ENCODE peak calls at places on chromosomes 3 and 15, in four cellular contexts. One of them, this sample, is unnamed.

GRCh38 chr3:185585523-185585861 is 603 bp upstream of the SENP2 start:
- DNase-seq in activated CD4-positive, alpha-beta memory T cell treated with anti-CD3 and anti-CD28 coated beads for 36 hours: no peak
- DNase-seq in progenitor cell of endocrine pancreas: no peak
- DNase-seq in iris pigment epithelial cell: no peak
- DNase-seq in this sample: no peak

GRCh38 chr3:129599607-129600006 is 6.9 kb downstream of the PLXND1 start:
- DNase-seq in activated CD4-positive, alpha-beta memory T cell treated with anti-CD3 and anti-CD28 coated beads for 36 hours: no peak
- DNase-seq in progenitor cell of endocrine pancreas: no peak
- DNase-seq in iris pigment epithelial cell: peak
- DNase-seq in this sample: peak

GRCh38 chr3:53158700-53159414 is 2.2 kb upstream of the PRKCD start:
- DNase-seq in activated CD4-positive, alpha-beta memory T cell treated with anti-CD3 and anti-CD28 coated beads for 36 hours: no peak
- DNase-seq in progenitor cell of endocrine pancreas: no peak
- DNase-seq in iris pigment epithelial cell: no peak
- DNase-seq in this sample: no peak

GRCh38 chr3:56484525-56485024 is 16.3 kb upstream of the ERC2 start:
- DNase-seq in activated CD4-positive, alpha-beta memory T cell treated with anti-CD3 and anti-CD28 coated beads for 36 hours: no peak
- DNase-seq in progenitor cell of endocrine pancreas: no peak
- DNase-seq in iris pigment epithelial cell: no peak
- DNase-seq in this sample: no peak

GRCh38 chr15:47711654-47712053 is 5.7 kb upstream of the SEMA6D start:
- DNase-seq in activated CD4-positive, alpha-beta memory T cell treated with anti-CD3 and anti-CD28 coated beads for 36 hours: no peak
- DNase-seq in progenitor cell of endocrine pancreas: no peak
- DNase-seq in iris pigment epithelial cell: peak
- DNase-seq in this sample: peak

GRCh38 chr3:9769426-9770275 is at the start of gene CAMK1:
- DNase-seq in activated CD4-positive, alpha-beta memory T cell treated with anti-CD3 and anti-CD28 coated beads for 36 hours: peak
- DNase-seq in progenitor cell of endocrine pancreas: peak
- DNase-seq in iris pigment epithelial cell: peak
- DNase-seq in this sample: peak

GRCh38 chr3:72679540-72680198 is 168.6 kb downstream of the SHQ1 start:
- DNase-seq in activated CD4-positive, alpha-beta memory T cell treated with anti-CD3 and anti-CD28 coated beads for 36 hours: no peak
- DNase-seq in progenitor cell of endocrine pancreas: no peak
- DNase-seq in iris pigment epithelial cell: peak
- DNase-seq in this sample: peak

GRCh38 chr3:126146525-126147146 is 33.8 kb downstream of the ALDH1L1 start:
- DNase-seq in activated CD4-positive, alpha-beta memory T cell treated with anti-CD3 and anti-CD28 coated beads for 36 hours: peak
- DNase-seq in progenitor cell of endocrine pancreas: no peak
- DNase-seq in iris pigment epithelial cell: no peak
- DNase-seq in this sample: no peak

GRCh38 chr3:138468886-138469285 is 34.5 kb downstream of the ESYT3 start:
- DNase-seq in activated CD4-positive, alpha-beta memory T cell treated with anti-CD3 and anti-CD28 coated beads for 36 hours: no peak
- DNase-seq in progenitor cell of endocrine pancreas: no peak
- DNase-seq in iris pigment epithelial cell: peak
- DNase-seq in this sample: peak

GRCh38 chr3:69566256-69566655 is 173.0 kb upstream of the MITF start:
- DNase-seq in activated CD4-positive, alpha-beta memory T cell treated with anti-CD3 and anti-CD28 coated beads for 36 hours: no peak
- DNase-seq in progenitor cell of endocrine pancreas: no peak
- DNase-seq in iris pigment epithelial cell: no peak
- DNase-seq in this sample: no peak

GRCh38 chr15:41417418-41417811 is 520 bp downstream of the RTF1 start:
- DNase-seq in activated CD4-positive, alpha-beta memory T cell treated with anti-CD3 and anti-CD28 coated beads for 36 hours: peak
- DNase-seq in progenitor cell of endocrine pancreas: peak
- DNase-seq in iris pigment epithelial cell: peak
- DNase-seq in this sample: peak

GRCh38 chr3:48157215-48157840 is 30.9 kb downstream of the CDC25A start:
- DNase-seq in activated CD4-positive, alpha-beta memory T cell treated with anti-CD3 and anti-CD28 coated beads for 36 hours: no peak
- DNase-seq in progenitor cell of endocrine pancreas: no peak
- DNase-seq in iris pigment epithelial cell: peak
- DNase-seq in this sample: no peak

GRCh38 chr3:10419637-10420232 is 85.7 kb downstream of the ATP2B2 start:
- DNase-seq in activated CD4-positive, alpha-beta memory T cell treated with anti-CD3 and anti-CD28 coated beads for 36 hours: peak
- DNase-seq in progenitor cell of endocrine pancreas: no peak
- DNase-seq in iris pigment epithelial cell: no peak
- DNase-seq in this sample: no peak

GRCh38 chr3:184154909-184155643 is at the start of gene DVL3:
- DNase-seq in activated CD4-positive, alpha-beta memory T cell treated with anti-CD3 and anti-CD28 coated beads for 36 hours: peak
- DNase-seq in progenitor cell of endocrine pancreas: peak
- DNase-seq in iris pigment epithelial cell: peak
- DNase-seq in this sample: peak

GRCh38 chr15:89088605-89089315 is 504 bp downstream of the ABHD2 start:
- DNase-seq in activated CD4-positive, alpha-beta memory T cell treated with anti-CD3 and anti-CD28 coated beads for 36 hours: peak
- DNase-seq in progenitor cell of endocrine pancreas: peak
- DNase-seq in iris pigment epithelial cell: no peak
- DNase-seq in this sample: no peak

GRCh38 chr3:10232138-10232537 is 16.1 kb upstream of the TATDN2 start:
- DNase-seq in activated CD4-positive, alpha-beta memory T cell treated with anti-CD3 and anti-CD28 coated beads for 36 hours: no peak
- DNase-seq in progenitor cell of endocrine pancreas: no peak
- DNase-seq in iris pigment epithelial cell: no peak
- DNase-seq in this sample: no peak

GRCh38 chr3:187968883-187969580 is 184.9 kb upstream of the LPP start:
- DNase-seq in activated CD4-positive, alpha-beta memory T cell treated with anti-CD3 and anti-CD28 coated beads for 36 hours: no peak
- DNase-seq in progenitor cell of endocrine pancreas: no peak
- DNase-seq in iris pigment epithelial cell: peak
- DNase-seq in this sample: peak

GRCh38 chr3:11668243-11669232 is 24.8 kb upstream of the VGLL4 start:
- DNase-seq in activated CD4-positive, alpha-beta memory T cell treated with anti-CD3 and anti-CD28 coated beads for 36 hours: no peak
- DNase-seq in progenitor cell of endocrine pancreas: no peak
- DNase-seq in iris pigment epithelial cell: peak
- DNase-seq in this sample: peak

GRCh38 chr3:165464736-165465135 is 268.6 kb upstream of the SLITRK3 start:
- DNase-seq in activated CD4-positive, alpha-beta memory T cell treated with anti-CD3 and anti-CD28 coated beads for 36 hours: no peak
- DNase-seq in progenitor cell of endocrine pancreas: no peak
- DNase-seq in iris pigment epithelial cell: peak
- DNase-seq in this sample: peak

GRCh38 chr3:46894256-46894655 is 16.7 kb downstream of the PTH1R start:
- DNase-seq in activated CD4-positive, alpha-beta memory T cell treated with anti-CD3 and anti-CD28 coated beads for 36 hours: no peak
- DNase-seq in progenitor cell of endocrine pancreas: no peak
- DNase-seq in iris pigment epithelial cell: no peak
- DNase-seq in this sample: no peak

GRCh38 chr15:77499087-77499765 is 78.5 kb downstream of the HMG20A start:
- DNase-seq in activated CD4-positive, alpha-beta memory T cell treated with anti-CD3 and anti-CD28 coated beads for 36 hours: no peak
- DNase-seq in progenitor cell of endocrine pancreas: no peak
- DNase-seq in iris pigment epithelial cell: no peak
- DNase-seq in this sample: peak

GRCh38 chr3:115040673-115041286 is 106.3 kb downstream of the ZBTB20 start:
- DNase-seq in activated CD4-positive, alpha-beta memory T cell treated with anti-CD3 and anti-CD28 coated beads for 36 hours: peak
- DNase-seq in progenitor cell of endocrine pancreas: no peak
- DNase-seq in iris pigment epithelial cell: peak
- DNase-seq in this sample: peak

GRCh38 chr3:193945126-193945525 is 190.8 kb upstream of the HES1 start:
- DNase-seq in activated CD4-positive, alpha-beta memory T cell treated with anti-CD3 and anti-CD28 coated beads for 36 hours: no peak
- DNase-seq in progenitor cell of endocrine pancreas: no peak
- DNase-seq in iris pigment epithelial cell: no peak
- DNase-seq in this sample: no peak

GRCh38 chr3:193569119-193569518 is 14.4 kb upstream of the ATP13A4 start:
- DNase-seq in activated CD4-positive, alpha-beta memory T cell treated with anti-CD3 and anti-CD28 coated beads for 36 hours: no peak
- DNase-seq in progenitor cell of endocrine pancreas: no peak
- DNase-seq in iris pigment epithelial cell: no peak
- DNase-seq in this sample: no peak

GRCh38 chr3:113423699-113424098 is 17.6 kb downstream of the CFAP44 start:
- DNase-seq in activated CD4-positive, alpha-beta memory T cell treated with anti-CD3 and anti-CD28 coated beads for 36 hours: no peak
- DNase-seq in progenitor cell of endocrine pancreas: no peak
- DNase-seq in iris pigment epithelial cell: no peak
- DNase-seq in this sample: no peak

GRCh38 chr15:81239190-81239589 is 42.5 kb downstream of the IL16 start:
- DNase-seq in activated CD4-positive, alpha-beta memory T cell treated with anti-CD3 and anti-CD28 coated beads for 36 hours: no peak
- DNase-seq in progenitor cell of endocrine pancreas: no peak
- DNase-seq in iris pigment epithelial cell: peak
- DNase-seq in this sample: peak